ENCODE peak calls at places on chromosomes 1 and 21, in four cellular contexts. M is K562, B is suprapubic skin, O is GM23338. Y is an unnamed sample. For H3K27me3, the result is how much of the 10 kb centered on the place peaks cover.

GRCh38 chr1:109231085-109231484 is 17.4 kb downstream of the SARS1 start:
- DNase-seq in M (no peak), B (no peak), O (no peak), Y (no peak)

GRCh38 chr1:40848530-40849189 is 13.5 kb downstream of the CITED4 start:
- DNase-seq in M (peak), B (no peak), O (peak), Y (peak)

GRCh38 chr1:191629836-191630235 is 528.4 kb upstream of the RGS18 start:
- DNase-seq in M (no peak), B (no peak), O (peak), Y (no peak)

GRCh38 chr1:64139877-64140276 is 63.5 kb upstream of the UBE2U start:
- DNase-seq in B (no peak), M (no peak), O (no peak), Y (no peak)

GRCh38 chr1:116740726-116741125 is 13.5 kb upstream of the CD2 start:
- DNase-seq in B (peak), M (no peak), O (no peak), Y (no peak)

GRCh38 chr1:24849653-24850295 is 80.3 kb downstream of the RUNX3 start:
- DNase-seq in O (peak), M (peak), B (no peak), Y (peak)

GRCh38 chr1:242946206-242946605 is 308.9 kb downstream of the CEP170 start:
- DNase-seq in O (no peak), B (no peak), M (no peak), Y (no peak)

GRCh38 chr1:177959793-177960515 is 9.9 kb downstream of the SEC16B start:
- DNase-seq in B (no peak), O (peak), M (no peak), Y (no peak)

GRCh38 chr21:45102391-45102932 is 28.1 kb downstream of the ADARB1 start:
- DNase-seq in O (peak), B (no peak), M (no peak), Y (peak)
- TF ChIP-seq POLR2AphosphoS5 in O (no peak), B (no peak), M (no peak), Y (peak)

GRCh38 chr21:45287438-45288391 is at the start of gene POFUT2:
- DNase-seq in M (peak), O (peak), B (peak), Y (peak)
- TF ChIP-seq CTCF in M (no peak), O (no peak), B (no peak), Y (no peak)

DNA sequence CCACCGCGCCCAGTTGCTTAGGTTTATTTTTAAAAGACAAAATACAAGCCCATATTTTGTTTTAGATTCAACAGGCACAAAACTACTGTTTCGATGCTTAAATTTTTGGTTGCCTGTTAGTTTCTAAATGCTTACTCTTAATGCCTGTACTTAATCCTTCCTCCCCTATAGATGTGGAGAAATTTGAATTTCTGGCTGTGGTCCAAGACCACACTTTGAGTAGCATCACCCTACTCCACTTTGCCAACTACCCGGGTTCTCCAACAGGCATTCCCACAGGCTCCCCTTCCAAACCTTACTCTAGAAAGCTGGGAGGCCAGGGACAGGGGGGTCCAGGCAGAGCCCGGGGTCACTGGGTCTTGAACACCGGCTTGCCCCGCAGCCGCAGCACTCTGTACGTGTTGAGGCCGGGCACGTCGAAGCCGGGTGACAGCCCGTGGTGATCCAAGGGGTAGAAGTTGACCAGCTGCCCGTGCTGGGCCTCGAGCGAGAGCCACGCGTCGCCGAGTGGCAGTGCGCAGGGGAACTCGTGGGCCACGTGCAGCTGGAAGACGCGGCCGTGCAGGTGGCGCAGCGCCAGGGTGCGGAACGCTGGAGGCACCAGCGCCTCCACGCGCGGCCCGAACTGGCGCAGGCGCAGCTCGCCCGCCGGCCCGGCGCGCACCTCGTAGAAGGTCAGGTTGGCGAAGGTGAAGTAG is 19.8 kb downstream of the LACTBL1 start:
- DNase-seq in B (peak), M (no peak), O (peak), Y (no peak)
- H3K27me3 ChIP-seq in B (half or more), M (under half), O (under half), Y (under half)

GRCh38 chr1:182385885-182386853 is 5.4 kb downstream of the GLUL start:
- DNase-seq in M (no peak), O (no peak), B (no peak), Y (no peak)

GRCh38 chr1:182387566-182387965 is 4.0 kb downstream of the GLUL start:
- DNase-seq in O (no peak), B (no peak), M (no peak), Y (no peak)

GRCh38 chr1:182389619-182390047 is 2.0 kb downstream of the GLUL start:
- DNase-seq in O (no peak), B (no peak), M (no peak), Y (no peak)

GRCh38 chr1:182386980-182387379 is 4.6 kb downstream of the GLUL start:
- DNase-seq in O (no peak), M (no peak), B (no peak), Y (no peak)

GRCh38 chr1:182388392-182389134 is 3.0 kb downstream of the GLUL start:
- DNase-seq in O (no peak), B (no peak), M (no peak), Y (no peak)
- TF ChIP-seq POLR2AphosphoS5 in O (no peak), B (no peak), M (no peak), Y (peak)

GRCh38 chr1:84467298-84467697 is 11.8 kb upstream of the RPF1 start:
- DNase-seq in O (no peak), B (no peak), M (no peak), Y (no peak)

DNA sequence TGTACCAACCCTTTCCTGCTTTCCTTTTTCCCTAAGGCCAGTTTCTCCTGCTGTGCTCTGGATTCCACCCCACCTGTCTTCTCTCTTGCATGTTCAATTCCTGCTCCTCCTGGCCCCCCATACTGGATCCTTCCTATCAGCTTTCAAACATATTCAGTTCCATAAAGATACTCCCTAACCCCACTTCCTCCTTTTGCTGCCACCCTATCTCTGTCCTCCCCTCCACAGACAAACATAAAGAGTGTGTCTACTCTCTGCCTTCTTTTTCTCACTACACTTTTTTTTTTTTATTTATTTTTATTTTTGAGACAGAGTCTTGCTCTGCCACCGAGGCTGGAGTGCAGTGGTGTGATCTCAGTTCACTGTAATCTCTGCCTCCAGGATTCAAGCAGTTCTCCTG is 16.9 kb upstream of the RPF1 start:
- DNase-seq in B (no peak), O (no peak), M (no peak), Y (no peak)
- TF ChIP-seq CTCF in B (no peak), O (no peak), M (no peak), Y (no peak)

DNA sequence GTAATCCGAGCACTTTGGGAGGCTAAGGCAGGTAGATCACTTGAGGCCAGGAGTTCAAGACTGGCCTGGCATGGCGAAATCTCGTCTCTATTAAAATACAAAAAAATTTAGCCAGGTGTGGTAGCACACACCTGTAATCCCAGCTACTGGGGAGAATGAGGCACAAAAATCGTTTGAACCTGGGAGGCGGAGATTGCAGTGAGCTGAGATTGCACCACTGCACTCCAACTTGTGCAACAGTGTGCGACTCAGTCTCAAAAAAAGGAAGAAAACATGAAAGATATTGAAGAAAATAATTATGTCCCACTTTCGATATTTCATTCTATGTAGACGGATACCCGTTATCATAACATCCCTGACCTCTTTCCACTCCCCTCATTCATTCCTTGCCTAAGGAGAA is 19.2 kb downstream of the TUT4 start:
- DNase-seq in B (no peak), O (no peak), M (no peak), Y (no peak)
- H3K27me3 ChIP-seq in B (under half), O (under half), M (under half), Y (under half)

GRCh38 chr1:31714442-31715096 is 10.8 kb upstream of the COL16A1 start:
- DNase-seq in M (peak), O (peak), B (peak), Y (peak)
- TF ChIP-seq POLR2AphosphoS5 in M (no peak), O (peak), B (no peak), Y (no peak)